ENCODE peak calls at places on chromosomes 12 and 14, in nine cellular contexts. K, L, Z, S, X, B, Y, R and D are unnamed samples.

GRCh38 chr12:6372403-6373003 is 2.9 kb downstream of the SCNN1A start:
- DNase-seq in K (no peak), L (peak), Z (no peak), S (peak), X (peak), B (peak), Y (peak), R (peak), D (peak)

GRCh38 chr14:106107703-106108102 is 581.3 kb downstream of the TMEM121 start:
- DNase-seq in K (no peak), L (no peak), Z (no peak), S (no peak), X (no peak), B (no peak), Y (no peak), R (no peak), D (no peak)

GRCh38 chr12:15996254-15996653 is 85.1 kb downstream of the DERA start:
- DNase-seq in K (peak), L (peak), Z (peak), S (peak), X (no peak), B (peak), Y (peak), R (no peak), D (no peak)

GRCh38 chr14:25097120-25097519 is 47.2 kb upstream of the STXBP6 start:
- DNase-seq in K (no peak), L (no peak), Z (no peak), S (no peak), X (no peak), B (no peak), Y (no peak), R (no peak), D (no peak)

GRCh38 chr14:100106260-100106659 is 41.0 kb downstream of the EVL start:
- DNase-seq in K (no peak), L (no peak), Z (no peak), S (no peak), X (no peak), B (no peak), Y (no peak), R (peak), D (no peak)

GRCh38 chr12:66596189-66596588 is 82.7 kb downstream of the GRIP1 start:
- DNase-seq in K (no peak), L (peak), Z (no peak), S (peak), X (peak), B (peak), Y (no peak), R (no peak), D (peak)

GRCh38 chr14:34018125-34018524 is 67.3 kb upstream of the EGLN3 start:
- DNase-seq in K (no peak), L (no peak), Z (no peak), S (no peak), X (no peak), B (no peak), Y (no peak), R (no peak), D (no peak)

GRCh38 chr14:65038966-65039365 is 52.3 kb downstream of the FNTB start:
- DNase-seq in K (no peak), L (no peak), Z (no peak), S (no peak), X (peak), B (no peak), Y (no peak), R (no peak), D (peak)

GRCh38 chr14:76955575-76956252 is 72.8 kb downstream of the IRF2BPL start:
- DNase-seq in K (peak), L (peak), Z (peak), S (peak), X (peak), B (peak), Y (no peak), R (no peak), D (no peak)

GRCh38 chr12:96719671-96720362 is 187.2 kb upstream of the NEDD1 start:
- DNase-seq in K (peak), L (peak), Z (peak), S (peak), X (no peak), B (peak), Y (no peak), R (no peak), D (no peak)

GRCh38 chr12:60724984-60725383 is 1129.2 kb downstream of the SLC16A7 start:
- DNase-seq in K (no peak), L (no peak), Z (no peak), S (no peak), X (no peak), B (no peak), Y (no peak), R (no peak), D (no peak)

GRCh38 chr14:99166506-99166905 is 105.5 kb downstream of the BCL11B start:
- DNase-seq in K (no peak), L (no peak), Z (no peak), S (no peak), X (no peak), B (no peak), Y (no peak), R (no peak), D (no peak)

GRCh38 chr14:70036665-70037064 is 152.1 kb downstream of the SLC8A3 start:
- DNase-seq in K (peak), L (peak), Z (no peak), S (no peak), X (peak), B (no peak), Y (no peak), R (no peak), D (no peak)